ENCODE peak calls at places on chromosomes 1 and 21, in four cellular contexts. I, W, Z and A are unnamed samples.
A peak's percentile ranks its signal among the peaks of the same experiment; 100 is the strongest.

GRCh38 chr1:181931873-181932272 is 129.6 kb downstream of the ZNF648 start:
- DNase-seq in I (no peak), W (no peak), Z (no peak), A (peak; percentile 11)

GRCh38 chr1:207414606-207415108 is 39.5 kb upstream of the CR2 start:
- DNase-seq in I (no peak), W (peak; percentile 93), Z (no peak), A (peak; percentile 96)

GRCh38 chr1:93735722-93736121 is 54.1 kb upstream of the BCAR3 start:
- DNase-seq in I (no peak), W (no peak), Z (peak; percentile 94), A (no peak)

GRCh38 chr21:35044128-35044527 is 5.0 kb downstream of the RUNX1 start:
- DNase-seq in I (no peak), W (no peak), Z (no peak), A (no peak)

GRCh38 chr1:193069748-193070394 is 10.5 kb downstream of the RO60 start:
- DNase-seq in I (no peak), W (no peak), Z (peak; percentile 11), A (peak; percentile 28)

GRCh38 chr1:36781098-36781497 is 253.2 kb downstream of the GRIK3 start:
- DNase-seq in I (peak; percentile 61), W (no peak), Z (no peak), A (no peak)

GRCh38 chr1:54498383-54499096 is 49.5 kb upstream of the ACOT11 start:
- DNase-seq in I (no peak), W (no peak), Z (no peak), A (no peak)

GRCh38 chr1:89725016-89725380 is 92.1 kb downstream of the LRRC8C start:
- DNase-seq in I (no peak), W (no peak), Z (peak; percentile 79), A (no peak)

GRCh38 chr1:77412794-77413530 is 131.1 kb downstream of the AK5 start:
- DNase-seq in I (no peak), W (no peak), Z (no peak), A (peak; percentile 27)

GRCh38 chr1:12594966-12595838 is 22.8 kb downstream of the DHRS3 start:
- DNase-seq in I (peak; percentile 58), W (no peak), Z (peak; percentile 78), A (no peak)

GRCh38 chr1:8157765-8158164 is 131.7 kb upstream of the ERRFI1 start:
- DNase-seq in I (no peak), W (no peak), Z (no peak), A (no peak)

GRCh38 chr1:156896490-156897033 is 3.0 kb downstream of the PEAR1 start:
- DNase-seq in I (no peak), W (no peak), Z (peak; percentile 94), A (no peak)

GRCh38 chr1:21913763-21914162 is 23.3 kb downstream of the HSPG2 start:
- DNase-seq in I (no peak), W (no peak), Z (no peak), A (peak; percentile 29)

GRCh38 chr1:176949033-176949662 is 215.4 kb downstream of the ASTN1 start:
- DNase-seq in I (no peak), W (no peak), Z (peak; percentile 23), A (peak; percentile 69)

GRCh38 chr1:229922249-229922648 is 144.8 kb upstream of the GALNT2 start:
- DNase-seq in I (no peak), W (no peak), Z (no peak), A (no peak)

GRCh38 chr1:63590161-63590560 is 3.0 kb upstream of the PGM1 start:
- DNase-seq in I (no peak), W (no peak), Z (no peak), A (no peak)

GRCh38 chr1:31306278-31306677 is 9.4 kb downstream of the ZCCHC17 start:
- DNase-seq in I (no peak), W (no peak), Z (peak; percentile 95), A (no peak)

GRCh38 chr1:42815938-42816599 is 853 bp upstream of the ERMAP start:
- DNase-seq in I (no peak), W (no peak), Z (no peak), A (peak; percentile 11)

GRCh38 chr1:112849425-112849966 is 106.5 kb downstream of the SLC16A1 start:
- DNase-seq in I (peak; percentile 68), W (no peak), Z (peak; percentile 21), A (no peak)

GRCh38 chr1:119647228-119647733 is 785 bp downstream of the ZNF697 start:
- DNase-seq in I (peak; percentile 63), W (no peak), Z (no peak), A (no peak)

GRCh38 chr1:226674892-226675719 is 64.0 kb downstream of the ITPKB start:
- DNase-seq in I (peak; percentile 42), W (peak; percentile 71), Z (no peak), A (peak; percentile 92)

GRCh38 chr1:38576241-38576640 is 283.3 kb downstream of the RRAGC start:
- DNase-seq in I (no peak), W (no peak), Z (no peak), A (no peak)

GRCh38 chr1:59718989-59719360 is 95.8 kb upstream of the HOOK1 start:
- DNase-seq in I (no peak), W (no peak), Z (no peak), A (no peak)

GRCh38 chr21:34771512-34772028 is 102.8 kb downstream of the CLIC6 start:
- DNase-seq in I (no peak), W (no peak), Z (peak; percentile 65), A (no peak)

GRCh38 chr21:38902608-38903445 is 97.1 kb downstream of the ETS2 start:
- DNase-seq in I (no peak), W (no peak), Z (no peak), A (no peak)

GRCh38 chr1:84407524-84408318 is 9.4 kb downstream of the DNASE2B start:
- DNase-seq in I (no peak), W (no peak), Z (no peak), A (no peak)

GRCh38 chr1:116841569-116842364 is 67.9 kb upstream of the PTGFRN start:
- DNase-seq in I (no peak), W (no peak), Z (no peak), A (no peak)

GRCh38 chr1:48876221-48876785 is 99.6 kb upstream of the BEND5 start:
- DNase-seq in I (no peak), W (no peak), Z (peak; percentile 62), A (no peak)

GRCh38 chr1:153617677-153618076 is 1.6 kb upstream of the S100A14 start:
- DNase-seq in I (peak; percentile 68), W (no peak), Z (peak; percentile 57), A (no peak)

GRCh38 chr1:221699582-221700519 is 42.0 kb downstream of the DUSP10 start:
- DNase-seq in I (no peak), W (no peak), Z (peak; percentile 84), A (no peak)

GRCh38 chr1:72557446-72558049 is 275.2 kb upstream of the NEGR1 start:
- DNase-seq in I (no peak), W (no peak), Z (peak; percentile 36), A (peak; percentile 2)

DNA sequence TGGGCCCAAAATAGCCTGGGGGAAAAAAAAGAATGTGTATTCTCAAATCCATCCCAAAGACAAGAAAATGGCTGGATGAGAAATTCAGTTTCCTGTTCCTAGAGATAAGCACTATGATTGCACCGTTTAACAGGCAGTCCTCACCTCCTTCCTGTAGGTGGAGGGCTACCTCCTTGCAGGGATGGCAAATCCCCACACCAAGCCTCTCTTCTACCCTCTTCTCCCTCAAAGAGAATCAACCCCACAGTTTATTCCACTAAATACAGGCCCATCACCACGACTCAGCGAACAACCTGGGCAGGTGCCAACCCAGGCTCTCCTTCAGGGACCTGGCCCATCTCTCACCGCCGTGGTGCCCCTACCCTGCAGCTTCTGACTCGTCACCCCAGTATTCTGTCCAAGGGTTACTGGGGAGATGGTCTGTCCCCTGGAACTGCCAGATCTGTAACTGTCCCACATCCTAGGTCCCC is 3.4 kb upstream of the CHD5 start:
- DNase-seq in I (no peak), W (no peak), Z (no peak), A (no peak)
- TF ChIP-seq CTCF in I (no peak), W (no peak), Z (no peak), A (peak; percentile 9)

DNA sequence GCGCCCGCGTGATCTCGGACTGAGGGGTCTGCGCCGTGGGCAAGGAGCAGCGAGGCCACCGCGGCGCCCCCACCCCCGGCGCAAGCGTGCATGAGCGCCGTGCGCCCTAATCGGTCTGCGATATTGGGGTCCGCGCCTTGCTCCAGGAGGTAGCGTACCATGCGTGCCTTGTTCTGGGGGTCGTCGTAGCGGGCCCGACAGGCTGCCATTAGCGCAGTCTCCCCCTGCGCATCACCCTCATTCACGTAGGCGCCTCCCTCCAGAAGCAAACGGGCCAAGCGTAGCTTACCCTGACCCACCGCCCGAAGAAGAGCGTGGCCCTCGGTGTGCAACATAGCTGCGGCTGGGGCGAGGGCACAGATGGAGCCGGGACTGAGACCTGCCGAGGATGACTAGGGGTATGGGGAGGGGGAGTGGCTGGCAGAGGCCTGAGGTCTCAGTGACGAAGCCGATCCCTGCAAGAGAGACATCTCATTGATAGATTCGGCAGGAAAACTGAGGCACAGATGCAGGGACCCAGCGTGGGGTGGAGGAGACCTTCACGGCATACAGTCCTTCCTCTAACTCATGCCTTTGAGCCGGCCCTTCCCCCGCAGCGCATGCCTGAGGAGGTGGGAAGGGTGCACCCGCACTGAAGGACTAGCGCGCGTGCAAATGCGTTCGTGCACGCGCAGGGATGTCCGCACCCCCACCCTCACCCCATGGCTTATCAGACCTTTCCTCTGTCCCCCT is 2.8 kb downstream of the ANKRD34A start:
- DNase-seq in I (peak; percentile 86), W (no peak), Z (no peak), A (peak; percentile 25)
- H3K4me3 ChIP-seq in I (peak overlapping the region; percentile 84), W (peak overlapping the region; percentile 80), Z (peak overlapping the region; percentile 73), A (peak overlapping the region; percentile 52)

DNA sequence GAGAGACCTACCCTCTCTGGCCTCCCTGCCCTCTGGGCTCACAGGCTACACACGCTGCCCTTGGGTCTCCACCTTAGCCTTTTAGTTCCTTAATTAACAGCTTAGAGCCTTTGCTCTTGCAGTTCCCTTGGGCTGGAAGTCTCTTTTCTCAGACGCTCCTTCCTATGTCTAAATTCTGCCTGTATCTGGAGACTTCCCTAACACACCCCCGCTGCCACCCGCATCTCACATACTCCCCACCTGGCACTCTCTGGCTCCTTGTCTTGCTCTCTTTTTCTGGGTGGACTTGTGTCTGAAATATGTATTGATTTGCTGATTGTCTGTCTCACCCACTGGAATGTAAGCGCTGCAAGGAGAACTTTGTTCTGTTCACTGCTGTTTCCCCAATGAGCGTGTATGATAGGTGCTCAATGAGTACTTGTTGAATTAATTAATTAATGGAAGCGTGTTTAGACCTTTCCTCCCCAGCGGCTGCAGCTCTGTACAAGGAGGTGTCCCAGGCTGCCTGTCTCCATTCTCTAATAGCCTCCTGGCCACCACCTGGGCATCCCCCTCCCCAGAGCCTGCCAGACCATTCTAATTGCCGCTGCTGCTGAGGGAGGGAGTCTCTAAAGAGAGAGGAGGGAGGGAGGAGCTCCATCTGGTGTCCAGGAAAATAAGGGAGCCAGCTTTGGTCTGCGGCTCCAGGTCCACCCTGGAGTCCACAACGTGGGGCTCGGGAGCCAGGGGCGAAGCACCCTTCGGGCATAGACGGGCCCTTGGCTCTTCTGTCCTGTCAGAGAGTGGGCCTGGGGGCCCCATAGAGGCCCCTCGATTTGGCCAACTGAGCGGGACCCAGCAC is 95.3 kb downstream of the RNF220 start:
- DNase-seq in I (peak; percentile 61), W (no peak), Z (no peak), A (no peak)
- TF ChIP-seq CTCF in I (peak; percentile 56), W (no peak), Z (peak; percentile 10), A (no peak)

DNA sequence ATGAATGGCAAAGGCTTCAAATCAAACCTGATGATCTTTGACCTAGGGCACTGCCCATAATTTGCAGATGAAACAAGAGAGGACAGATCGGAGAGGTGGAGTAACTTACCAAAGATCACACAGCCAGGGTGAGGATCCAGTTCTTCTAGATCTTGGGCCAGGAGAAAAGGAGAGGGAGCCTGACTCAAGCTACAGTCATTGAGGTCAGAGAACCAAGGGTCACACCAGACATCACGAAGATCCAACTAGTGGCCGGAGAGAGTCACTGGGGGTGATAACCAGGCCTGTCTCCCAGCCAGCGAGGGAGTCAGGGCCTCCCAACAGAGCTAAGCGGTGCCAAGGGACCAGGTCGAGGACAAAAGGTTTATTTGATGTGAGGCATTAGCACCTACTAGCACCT is 115.0 kb downstream of the RIPK4 start:
- DNase-seq in I (no peak), W (no peak), Z (no peak), A (no peak)
- H3K4me3 ChIP-seq in I (no peak overlapping the region), W (no peak overlapping the region), Z (no peak overlapping the region), A (no peak overlapping the region)